ENCODE peak calls at places on chromosomes 4 and X, in seven cellular contexts. P is left ventricle myocardium superior, R is amniotic stem cell, V is NCI-H1092, B is mesothelial cell of epicardium, K is astrocyte, C is Calu3. O is an unnamed sample.

GRCh38 chrX:125711103-125711502 is 391.4 kb downstream of the TEX13C start:
- DNase-seq in P (no peak), R (no peak), V (no peak), B (no peak), K (no peak), C (no peak), O (no peak)

GRCh38 chr4:85939595-85939994 is 420.3 kb downstream of the MAPK10 start:
- DNase-seq in P (no peak), R (no peak), V (no peak), B (no peak), K (no peak), C (no peak), O (no peak)

GRCh38 chrX:78124304-78124703 is 15.1 kb downstream of the TAF9B start:
- DNase-seq in P (no peak), R (no peak), V (no peak), B (no peak), K (no peak), C (no peak), O (no peak)

GRCh38 chrX:48917139-48917980 is 1.5 kb downstream of the PIM2 start:
- DNase-seq in P (peak), R (peak), V (peak), B (peak), K (peak), C (peak), O (peak)

GRCh38 chr4:40858946-40859345 is 109.2 kb downstream of the NSUN7 start:
- DNase-seq in P (no peak), R (no peak), V (peak), B (no peak), K (no peak), C (no peak), O (no peak)

GRCh38 chrX:66009231-66009845 is 30.5 kb downstream of the VSIG4 start:
- DNase-seq in P (no peak), R (no peak), V (no peak), B (no peak), K (no peak), C (no peak), O (no peak)

GRCh38 chr4:102606846-102607440 is 105.8 kb downstream of the NFKB1 start:
- DNase-seq in P (no peak), R (no peak), V (no peak), B (no peak), K (no peak), C (no peak), O (no peak)

GRCh38 chr4:36494016-36494415 is 212.6 kb downstream of the DTHD1 start:
- DNase-seq in P (no peak), R (no peak), V (no peak), B (no peak), K (no peak), C (no peak), O (no peak)

GRCh38 chrX:45187731-45188130 is 12.9 kb downstream of the DIPK2B start:
- DNase-seq in P (no peak), R (no peak), V (peak), B (no peak), K (no peak), C (no peak), O (no peak)

GRCh38 chr4:184282895-184283654 is 65.4 kb upstream of the ENPP6 start:
- DNase-seq in P (no peak), R (no peak), V (peak), B (no peak), K (no peak), C (no peak), O (no peak)

GRCh38 chr4:14862881-14863280 is 139.4 kb upstream of the CPEB2 start:
- DNase-seq in P (peak), R (no peak), V (no peak), B (no peak), K (no peak), C (no peak), O (no peak)